ENCODE peak calls at places on chromosomes 4 and X, in nine cellular contexts. One of them, this sample, is unnamed.

GRCh38 chrX:103635436-103635835 is 6.7 kb downstream of the TCEAL1 start:
- DNase-seq in epithelial cell of esophagus: peak
- DNase-seq in left cardiac atrium: no peak
- DNase-seq in ovary: no peak
- DNase-seq in NCI-H774: no peak
- DNase-seq in stimulated activated CD4-positive, alpha-beta T cell treated with anti-CD3 and anti-CD28 coated beads, Interleukin-4, amount 100 ng/mL, for 1 hour: no peak
- DNase-seq in breast epithelium: no peak
- DNase-seq in AG10803: no peak
- DNase-seq in AG09319: no peak
- DNase-seq in this sample: no peak

GRCh38 chr4:73609688-73610087 is 10.5 kb downstream of the RASSF6 start:
- DNase-seq in epithelial cell of esophagus: no peak
- DNase-seq in left cardiac atrium: no peak
- DNase-seq in ovary: no peak
- DNase-seq in NCI-H774: no peak
- DNase-seq in stimulated activated CD4-positive, alpha-beta T cell treated with anti-CD3 and anti-CD28 coated beads, Interleukin-4, amount 100 ng/mL, for 1 hour: no peak
- DNase-seq in breast epithelium: no peak
- DNase-seq in AG10803: no peak
- DNase-seq in AG09319: peak
- DNase-seq in this sample: no peak

GRCh38 chr4:172865531-172866127 is 303.0 kb upstream of the GALNT7 start:
- DNase-seq in epithelial cell of esophagus: peak
- DNase-seq in left cardiac atrium: no peak
- DNase-seq in ovary: no peak
- DNase-seq in NCI-H774: no peak
- DNase-seq in stimulated activated CD4-positive, alpha-beta T cell treated with anti-CD3 and anti-CD28 coated beads, Interleukin-4, amount 100 ng/mL, for 1 hour: no peak
- DNase-seq in breast epithelium: no peak
- DNase-seq in AG10803: no peak
- DNase-seq in AG09319: no peak
- DNase-seq in this sample: no peak

GRCh38 chr4:97587912-97588311 is 555.4 kb downstream of the STPG2 start:
- DNase-seq in epithelial cell of esophagus: peak
- DNase-seq in left cardiac atrium: no peak
- DNase-seq in ovary: no peak
- DNase-seq in NCI-H774: no peak
- DNase-seq in stimulated activated CD4-positive, alpha-beta T cell treated with anti-CD3 and anti-CD28 coated beads, Interleukin-4, amount 100 ng/mL, for 1 hour: no peak
- DNase-seq in breast epithelium: no peak
- DNase-seq in AG10803: no peak
- DNase-seq in AG09319: no peak
- DNase-seq in this sample: no peak

GRCh38 chr4:26762650-26763049 is 98.0 kb upstream of the STIM2 start:
- DNase-seq in epithelial cell of esophagus: peak
- DNase-seq in left cardiac atrium: no peak
- DNase-seq in ovary: no peak
- DNase-seq in NCI-H774: no peak
- DNase-seq in stimulated activated CD4-positive, alpha-beta T cell treated with anti-CD3 and anti-CD28 coated beads, Interleukin-4, amount 100 ng/mL, for 1 hour: no peak
- DNase-seq in breast epithelium: no peak
- DNase-seq in AG10803: no peak
- DNase-seq in AG09319: no peak
- DNase-seq in this sample: no peak

GRCh38 chr4:81113024-81113423 is 82.5 kb downstream of the BMP3 start:
- DNase-seq in epithelial cell of esophagus: no peak
- DNase-seq in left cardiac atrium: no peak
- DNase-seq in ovary: no peak
- DNase-seq in NCI-H774: no peak
- DNase-seq in stimulated activated CD4-positive, alpha-beta T cell treated with anti-CD3 and anti-CD28 coated beads, Interleukin-4, amount 100 ng/mL, for 1 hour: no peak
- DNase-seq in breast epithelium: no peak
- DNase-seq in AG10803: no peak
- DNase-seq in AG09319: no peak
- DNase-seq in this sample: no peak

GRCh38 chrX:136450050-136450830 is 37.5 kb upstream of the BRS3 start:
- DNase-seq in epithelial cell of esophagus: peak
- DNase-seq in left cardiac atrium: no peak
- DNase-seq in ovary: no peak
- DNase-seq in NCI-H774: no peak
- DNase-seq in stimulated activated CD4-positive, alpha-beta T cell treated with anti-CD3 and anti-CD28 coated beads, Interleukin-4, amount 100 ng/mL, for 1 hour: no peak
- DNase-seq in breast epithelium: no peak
- DNase-seq in AG10803: no peak
- DNase-seq in AG09319: no peak
- DNase-seq in this sample: no peak

GRCh38 chr4:76856183-76856969 is 41.6 kb downstream of the SOWAHB start:
- DNase-seq in epithelial cell of esophagus: no peak
- DNase-seq in left cardiac atrium: no peak
- DNase-seq in ovary: no peak
- DNase-seq in NCI-H774: no peak
- DNase-seq in stimulated activated CD4-positive, alpha-beta T cell treated with anti-CD3 and anti-CD28 coated beads, Interleukin-4, amount 100 ng/mL, for 1 hour: no peak
- DNase-seq in breast epithelium: no peak
- DNase-seq in AG10803: peak
- DNase-seq in AG09319: no peak
- DNase-seq in this sample: no peak

GRCh38 chr4:54281060-54281781 is 52.1 kb downstream of the PDGFRA start:
- DNase-seq in epithelial cell of esophagus: peak
- DNase-seq in left cardiac atrium: peak
- DNase-seq in ovary: peak
- DNase-seq in NCI-H774: no peak
- DNase-seq in stimulated activated CD4-positive, alpha-beta T cell treated with anti-CD3 and anti-CD28 coated beads, Interleukin-4, amount 100 ng/mL, for 1 hour: no peak
- DNase-seq in breast epithelium: no peak
- DNase-seq in AG10803: peak
- DNase-seq in AG09319: peak
- DNase-seq in this sample: no peak

GRCh38 chr4:10698172-10698571 is 13.6 kb upstream of the CLNK start:
- DNase-seq in epithelial cell of esophagus: no peak
- DNase-seq in left cardiac atrium: no peak
- DNase-seq in ovary: no peak
- DNase-seq in NCI-H774: no peak
- DNase-seq in stimulated activated CD4-positive, alpha-beta T cell treated with anti-CD3 and anti-CD28 coated beads, Interleukin-4, amount 100 ng/mL, for 1 hour: no peak
- DNase-seq in breast epithelium: no peak
- DNase-seq in AG10803: no peak
- DNase-seq in AG09319: no peak
- DNase-seq in this sample: no peak

GRCh38 chrX:38514014-38514854 is 47.1 kb upstream of the TSPAN7 start:
- DNase-seq in epithelial cell of esophagus: no peak
- DNase-seq in left cardiac atrium: no peak
- DNase-seq in ovary: no peak
- DNase-seq in NCI-H774: no peak
- DNase-seq in stimulated activated CD4-positive, alpha-beta T cell treated with anti-CD3 and anti-CD28 coated beads, Interleukin-4, amount 100 ng/mL, for 1 hour: no peak
- DNase-seq in breast epithelium: no peak
- DNase-seq in AG10803: no peak
- DNase-seq in AG09319: no peak
- DNase-seq in this sample: no peak

GRCh38 chrX:9438950-9439494 is 25.8 kb upstream of the TBL1X start:
- DNase-seq in epithelial cell of esophagus: no peak
- DNase-seq in left cardiac atrium: no peak
- DNase-seq in ovary: no peak
- DNase-seq in NCI-H774: no peak
- DNase-seq in stimulated activated CD4-positive, alpha-beta T cell treated with anti-CD3 and anti-CD28 coated beads, Interleukin-4, amount 100 ng/mL, for 1 hour: no peak
- DNase-seq in breast epithelium: no peak
- DNase-seq in AG10803: no peak
- DNase-seq in AG09319: no peak
- DNase-seq in this sample: no peak

GRCh38 chr4:11904117-11904535 is 475.4 kb upstream of the HS3ST1 start:
- DNase-seq in epithelial cell of esophagus: no peak
- DNase-seq in left cardiac atrium: peak
- DNase-seq in ovary: peak
- DNase-seq in NCI-H774: no peak
- DNase-seq in stimulated activated CD4-positive, alpha-beta T cell treated with anti-CD3 and anti-CD28 coated beads, Interleukin-4, amount 100 ng/mL, for 1 hour: no peak
- DNase-seq in breast epithelium: no peak
- DNase-seq in AG10803: no peak
- DNase-seq in AG09319: no peak
- DNase-seq in this sample: no peak

GRCh38 chrX:45803383-45803921 is 602.8 kb upstream of the DIPK2B start:
- DNase-seq in epithelial cell of esophagus: peak
- DNase-seq in left cardiac atrium: no peak
- DNase-seq in ovary: no peak
- DNase-seq in NCI-H774: no peak
- DNase-seq in stimulated activated CD4-positive, alpha-beta T cell treated with anti-CD3 and anti-CD28 coated beads, Interleukin-4, amount 100 ng/mL, for 1 hour: no peak
- DNase-seq in breast epithelium: no peak
- DNase-seq in AG10803: peak
- DNase-seq in AG09319: peak
- DNase-seq in this sample: no peak

GRCh38 chr4:161249779-161250440 is 913.9 kb downstream of the FSTL5 start:
- DNase-seq in epithelial cell of esophagus: no peak
- DNase-seq in left cardiac atrium: no peak
- DNase-seq in ovary: no peak
- DNase-seq in NCI-H774: no peak
- DNase-seq in stimulated activated CD4-positive, alpha-beta T cell treated with anti-CD3 and anti-CD28 coated beads, Interleukin-4, amount 100 ng/mL, for 1 hour: no peak
- DNase-seq in breast epithelium: no peak
- DNase-seq in AG10803: no peak
- DNase-seq in AG09319: no peak
- DNase-seq in this sample: no peak

GRCh38 chr4:528296-528695 is 29.3 kb downstream of the PIGG start:
- DNase-seq in epithelial cell of esophagus: no peak
- DNase-seq in left cardiac atrium: no peak
- DNase-seq in ovary: no peak
- DNase-seq in NCI-H774: no peak
- DNase-seq in stimulated activated CD4-positive, alpha-beta T cell treated with anti-CD3 and anti-CD28 coated beads, Interleukin-4, amount 100 ng/mL, for 1 hour: no peak
- DNase-seq in breast epithelium: no peak
- DNase-seq in AG10803: no peak
- DNase-seq in AG09319: no peak
- DNase-seq in this sample: no peak

GRCh38 chr4:8305851-8306361 is 36.4 kb downstream of the HTRA3 start:
- DNase-seq in epithelial cell of esophagus: no peak
- DNase-seq in left cardiac atrium: peak
- DNase-seq in ovary: peak
- DNase-seq in NCI-H774: no peak
- DNase-seq in stimulated activated CD4-positive, alpha-beta T cell treated with anti-CD3 and anti-CD28 coated beads, Interleukin-4, amount 100 ng/mL, for 1 hour: no peak
- DNase-seq in breast epithelium: peak
- DNase-seq in AG10803: no peak
- DNase-seq in AG09319: no peak
- DNase-seq in this sample: no peak

GRCh38 chr4:38856524-38857337 is at the start of gene TLR6:
- DNase-seq in epithelial cell of esophagus: peak
- DNase-seq in left cardiac atrium: no peak
- DNase-seq in ovary: no peak
- DNase-seq in NCI-H774: peak
- DNase-seq in stimulated activated CD4-positive, alpha-beta T cell treated with anti-CD3 and anti-CD28 coated beads, Interleukin-4, amount 100 ng/mL, for 1 hour: peak
- DNase-seq in breast epithelium: no peak
- DNase-seq in AG10803: peak
- DNase-seq in AG09319: no peak
- DNase-seq in this sample: no peak

GRCh38 chrX:41335590-41336331 is 1.8 kb downstream of the DDX3X start:
- DNase-seq in epithelial cell of esophagus: no peak
- DNase-seq in left cardiac atrium: no peak
- DNase-seq in ovary: no peak
- DNase-seq in NCI-H774: no peak
- DNase-seq in stimulated activated CD4-positive, alpha-beta T cell treated with anti-CD3 and anti-CD28 coated beads, Interleukin-4, amount 100 ng/mL, for 1 hour: no peak
- DNase-seq in breast epithelium: no peak
- DNase-seq in AG10803: peak
- DNase-seq in AG09319: no peak
- DNase-seq in this sample: no peak

GRCh38 chr4:120724656-120725055 is 197.9 kb downstream of the PRDM5 start:
- DNase-seq in epithelial cell of esophagus: peak
- DNase-seq in left cardiac atrium: no peak
- DNase-seq in ovary: no peak
- DNase-seq in NCI-H774: no peak
- DNase-seq in stimulated activated CD4-positive, alpha-beta T cell treated with anti-CD3 and anti-CD28 coated beads, Interleukin-4, amount 100 ng/mL, for 1 hour: no peak
- DNase-seq in breast epithelium: no peak
- DNase-seq in AG10803: no peak
- DNase-seq in AG09319: no peak
- DNase-seq in this sample: no peak

GRCh38 chr4:174012135-174012923 is 271.1 kb downstream of the FBXO8 start:
- DNase-seq in epithelial cell of esophagus: no peak
- DNase-seq in left cardiac atrium: no peak
- DNase-seq in ovary: no peak
- DNase-seq in NCI-H774: no peak
- DNase-seq in stimulated activated CD4-positive, alpha-beta T cell treated with anti-CD3 and anti-CD28 coated beads, Interleukin-4, amount 100 ng/mL, for 1 hour: no peak
- DNase-seq in breast epithelium: no peak
- DNase-seq in AG10803: no peak
- DNase-seq in AG09319: no peak
- DNase-seq in this sample: no peak

GRCh38 chr4:81472249-81473085 is 760 bp upstream of the RASGEF1B start:
- DNase-seq in epithelial cell of esophagus: no peak
- DNase-seq in left cardiac atrium: peak
- DNase-seq in ovary: no peak
- DNase-seq in NCI-H774: no peak
- DNase-seq in stimulated activated CD4-positive, alpha-beta T cell treated with anti-CD3 and anti-CD28 coated beads, Interleukin-4, amount 100 ng/mL, for 1 hour: peak
- DNase-seq in breast epithelium: no peak
- DNase-seq in AG10803: peak
- DNase-seq in AG09319: no peak
- DNase-seq in this sample: peak

GRCh38 chrX:144275403-144275802 is 391.5 kb downstream of the UBE2NL start:
- DNase-seq in epithelial cell of esophagus: peak
- DNase-seq in left cardiac atrium: no peak
- DNase-seq in ovary: no peak
- DNase-seq in NCI-H774: peak
- DNase-seq in stimulated activated CD4-positive, alpha-beta T cell treated with anti-CD3 and anti-CD28 coated beads, Interleukin-4, amount 100 ng/mL, for 1 hour: no peak
- DNase-seq in breast epithelium: no peak
- DNase-seq in AG10803: no peak
- DNase-seq in AG09319: no peak
- DNase-seq in this sample: no peak

GRCh38 chr4:173014113-173014558 is 154.5 kb upstream of the GALNT7 start:
- DNase-seq in epithelial cell of esophagus: peak
- DNase-seq in left cardiac atrium: peak
- DNase-seq in ovary: no peak
- DNase-seq in NCI-H774: no peak
- DNase-seq in stimulated activated CD4-positive, alpha-beta T cell treated with anti-CD3 and anti-CD28 coated beads, Interleukin-4, amount 100 ng/mL, for 1 hour: no peak
- DNase-seq in breast epithelium: no peak
- DNase-seq in AG10803: no peak
- DNase-seq in AG09319: no peak
- DNase-seq in this sample: no peak

GRCh38 chr4:147821555-147821954 is 89.7 kb downstream of the ARHGAP10 start:
- DNase-seq in epithelial cell of esophagus: peak
- DNase-seq in left cardiac atrium: no peak
- DNase-seq in ovary: no peak
- DNase-seq in NCI-H774: no peak
- DNase-seq in stimulated activated CD4-positive, alpha-beta T cell treated with anti-CD3 and anti-CD28 coated beads, Interleukin-4, amount 100 ng/mL, for 1 hour: no peak
- DNase-seq in breast epithelium: no peak
- DNase-seq in AG10803: no peak
- DNase-seq in AG09319: no peak
- DNase-seq in this sample: no peak

GRCh38 chrX:275967-276587 is 5.1 kb upstream of the PLCXD1 start:
- DNase-seq in epithelial cell of esophagus: peak
- DNase-seq in left cardiac atrium: peak
- DNase-seq in ovary: peak
- DNase-seq in NCI-H774: no peak
- DNase-seq in stimulated activated CD4-positive, alpha-beta T cell treated with anti-CD3 and anti-CD28 coated beads, Interleukin-4, amount 100 ng/mL, for 1 hour: peak
- DNase-seq in breast epithelium: peak
- DNase-seq in AG10803: peak
- DNase-seq in AG09319: no peak
- DNase-seq in this sample: no peak

GRCh38 chr4:74258949-74259348 is 49.3 kb upstream of the EPGN start:
- DNase-seq in epithelial cell of esophagus: no peak
- DNase-seq in left cardiac atrium: peak
- DNase-seq in ovary: no peak
- DNase-seq in NCI-H774: no peak
- DNase-seq in stimulated activated CD4-positive, alpha-beta T cell treated with anti-CD3 and anti-CD28 coated beads, Interleukin-4, amount 100 ng/mL, for 1 hour: no peak
- DNase-seq in breast epithelium: no peak
- DNase-seq in AG10803: no peak
- DNase-seq in AG09319: no peak
- DNase-seq in this sample: no peak

GRCh38 chrX:39645059-39645895 is 452.5 kb downstream of the BCOR start:
- DNase-seq in epithelial cell of esophagus: no peak
- DNase-seq in left cardiac atrium: peak
- DNase-seq in ovary: peak
- DNase-seq in NCI-H774: no peak
- DNase-seq in stimulated activated CD4-positive, alpha-beta T cell treated with anti-CD3 and anti-CD28 coated beads, Interleukin-4, amount 100 ng/mL, for 1 hour: peak
- DNase-seq in breast epithelium: no peak
- DNase-seq in AG10803: peak
- DNase-seq in AG09319: peak
- DNase-seq in this sample: no peak

GRCh38 chr4:155978810-155979209 is 25.1 kb upstream of the CTSO start:
- DNase-seq in epithelial cell of esophagus: no peak
- DNase-seq in left cardiac atrium: no peak
- DNase-seq in ovary: no peak
- DNase-seq in NCI-H774: no peak
- DNase-seq in stimulated activated CD4-positive, alpha-beta T cell treated with anti-CD3 and anti-CD28 coated beads, Interleukin-4, amount 100 ng/mL, for 1 hour: no peak
- DNase-seq in breast epithelium: no peak
- DNase-seq in AG10803: no peak
- DNase-seq in AG09319: no peak
- DNase-seq in this sample: no peak

GRCh38 chrX:150475466-150475865 is 93.0 kb upstream of the MTM1 start:
- DNase-seq in epithelial cell of esophagus: no peak
- DNase-seq in left cardiac atrium: no peak
- DNase-seq in ovary: no peak
- DNase-seq in NCI-H774: no peak
- DNase-seq in stimulated activated CD4-positive, alpha-beta T cell treated with anti-CD3 and anti-CD28 coated beads, Interleukin-4, amount 100 ng/mL, for 1 hour: no peak
- DNase-seq in breast epithelium: no peak
- DNase-seq in AG10803: peak
- DNase-seq in AG09319: no peak
- DNase-seq in this sample: no peak

GRCh38 chr4:114108869-114109268 is 129.4 kb upstream of the ARSJ start:
- DNase-seq in epithelial cell of esophagus: peak
- DNase-seq in left cardiac atrium: no peak
- DNase-seq in ovary: no peak
- DNase-seq in NCI-H774: no peak
- DNase-seq in stimulated activated CD4-positive, alpha-beta T cell treated with anti-CD3 and anti-CD28 coated beads, Interleukin-4, amount 100 ng/mL, for 1 hour: no peak
- DNase-seq in breast epithelium: no peak
- DNase-seq in AG10803: peak
- DNase-seq in AG09319: no peak
- DNase-seq in this sample: no peak